ENCODE peak calls at places on chromosomes 4 and X, in eight cellular contexts. One of them, this sample, is unnamed.

GRCh38 chr4:1347410-1347864 is 429 bp downstream of the UVSSA start:
- DNase-seq in choroid plexus epithelial cell: peak
- DNase-seq in bronchial epithelial cell: peak
- DNase-seq in CD8-positive, alpha-beta T cell: no peak
- DNase-seq in testis: peak
- DNase-seq in cardiac fibroblast: peak
- DNase-seq in tibial artery: peak
- DNase-seq in AG04449: peak
- DNase-seq in this sample: peak

GRCh38 chrX:154136627-154137161 is 7.3 kb upstream of the OPN1LW start:
- DNase-seq in choroid plexus epithelial cell: peak
- DNase-seq in bronchial epithelial cell: peak
- DNase-seq in CD8-positive, alpha-beta T cell: peak
- DNase-seq in testis: peak
- DNase-seq in cardiac fibroblast: peak
- DNase-seq in tibial artery: peak
- DNase-seq in AG04449: no peak
- DNase-seq in this sample: peak

GRCh38 chrX:40644821-40645358 is 2.5 kb downstream of the CXorf38 start:
- DNase-seq in choroid plexus epithelial cell: peak
- DNase-seq in bronchial epithelial cell: peak
- DNase-seq in CD8-positive, alpha-beta T cell: peak
- DNase-seq in testis: peak
- DNase-seq in cardiac fibroblast: peak
- DNase-seq in tibial artery: peak
- DNase-seq in AG04449: no peak
- DNase-seq in this sample: no peak

GRCh38 chr4:19752600-19752999 is 499.1 kb upstream of the SLIT2 start:
- DNase-seq in choroid plexus epithelial cell: no peak
- DNase-seq in bronchial epithelial cell: no peak
- DNase-seq in CD8-positive, alpha-beta T cell: no peak
- DNase-seq in testis: no peak
- DNase-seq in cardiac fibroblast: no peak
- DNase-seq in tibial artery: no peak
- DNase-seq in AG04449: no peak
- DNase-seq in this sample: no peak

GRCh38 chr4:12844111-12844510 is 640.0 kb downstream of the RAB28 start:
- DNase-seq in choroid plexus epithelial cell: no peak
- DNase-seq in bronchial epithelial cell: peak
- DNase-seq in CD8-positive, alpha-beta T cell: no peak
- DNase-seq in testis: no peak
- DNase-seq in cardiac fibroblast: no peak
- DNase-seq in tibial artery: no peak
- DNase-seq in AG04449: no peak
- DNase-seq in this sample: no peak

GRCh38 chrX:47358387-47359065 is 11.9 kb upstream of the ZNF157 start:
- DNase-seq in choroid plexus epithelial cell: peak
- DNase-seq in bronchial epithelial cell: no peak
- DNase-seq in CD8-positive, alpha-beta T cell: peak
- DNase-seq in testis: no peak
- DNase-seq in cardiac fibroblast: peak
- DNase-seq in tibial artery: no peak
- DNase-seq in AG04449: no peak
- DNase-seq in this sample: no peak

GRCh38 chr4:2253160-2254084 is 8.5 kb downstream of the MXD4 start:
- DNase-seq in choroid plexus epithelial cell: no peak
- DNase-seq in bronchial epithelial cell: no peak
- DNase-seq in CD8-positive, alpha-beta T cell: peak
- DNase-seq in testis: peak
- DNase-seq in cardiac fibroblast: no peak
- DNase-seq in tibial artery: no peak
- DNase-seq in AG04449: no peak
- DNase-seq in this sample: no peak

GRCh38 chr4:78059524-78059889 is 2.4 kb downstream of the FRAS1 start:
- DNase-seq in choroid plexus epithelial cell: peak
- DNase-seq in bronchial epithelial cell: peak
- DNase-seq in CD8-positive, alpha-beta T cell: no peak
- DNase-seq in testis: peak
- DNase-seq in cardiac fibroblast: peak
- DNase-seq in tibial artery: no peak
- DNase-seq in AG04449: peak
- DNase-seq in this sample: peak

GRCh38 chr4:84948056-84948455 is 18.4 kb downstream of the WDFY3 start:
- DNase-seq in choroid plexus epithelial cell: peak
- DNase-seq in bronchial epithelial cell: no peak
- DNase-seq in CD8-positive, alpha-beta T cell: no peak
- DNase-seq in testis: no peak
- DNase-seq in cardiac fibroblast: peak
- DNase-seq in tibial artery: no peak
- DNase-seq in AG04449: no peak
- DNase-seq in this sample: no peak

GRCh38 chrX:5876984-5877655 is 351.5 kb downstream of the NLGN4X start:
- DNase-seq in choroid plexus epithelial cell: no peak
- DNase-seq in bronchial epithelial cell: peak
- DNase-seq in CD8-positive, alpha-beta T cell: no peak
- DNase-seq in testis: peak
- DNase-seq in cardiac fibroblast: peak
- DNase-seq in tibial artery: no peak
- DNase-seq in AG04449: no peak
- DNase-seq in this sample: peak

GRCh38 chr4:182126567-182126966 is 116.6 kb upstream of the TENM3 start:
- DNase-seq in choroid plexus epithelial cell: no peak
- DNase-seq in bronchial epithelial cell: peak
- DNase-seq in CD8-positive, alpha-beta T cell: no peak
- DNase-seq in testis: no peak
- DNase-seq in cardiac fibroblast: no peak
- DNase-seq in tibial artery: no peak
- DNase-seq in AG04449: no peak
- DNase-seq in this sample: no peak

GRCh38 chrX:45743081-45743533 is 542.4 kb upstream of the DIPK2B start:
- DNase-seq in choroid plexus epithelial cell: peak
- DNase-seq in bronchial epithelial cell: peak
- DNase-seq in CD8-positive, alpha-beta T cell: no peak
- DNase-seq in testis: no peak
- DNase-seq in cardiac fibroblast: peak
- DNase-seq in tibial artery: no peak
- DNase-seq in AG04449: no peak
- DNase-seq in this sample: peak

GRCh38 chrX:51406688-51407519 is 74.3 kb downstream of the NUDT10 start:
- DNase-seq in choroid plexus epithelial cell: no peak
- DNase-seq in bronchial epithelial cell: no peak
- DNase-seq in CD8-positive, alpha-beta T cell: no peak
- DNase-seq in testis: peak
- DNase-seq in cardiac fibroblast: no peak
- DNase-seq in tibial artery: no peak
- DNase-seq in AG04449: no peak
- DNase-seq in this sample: no peak

GRCh38 chrX:360496-361150 is 26.1 kb downstream of the PPP2R3B start:
- DNase-seq in choroid plexus epithelial cell: no peak
- DNase-seq in bronchial epithelial cell: no peak
- DNase-seq in CD8-positive, alpha-beta T cell: no peak
- DNase-seq in testis: no peak
- DNase-seq in cardiac fibroblast: no peak
- DNase-seq in tibial artery: peak
- DNase-seq in AG04449: no peak
- DNase-seq in this sample: no peak

GRCh38 chrX:148691456-148691855 is 191.0 kb downstream of the AFF2 start:
- DNase-seq in choroid plexus epithelial cell: no peak
- DNase-seq in bronchial epithelial cell: peak
- DNase-seq in CD8-positive, alpha-beta T cell: no peak
- DNase-seq in testis: no peak
- DNase-seq in cardiac fibroblast: peak
- DNase-seq in tibial artery: no peak
- DNase-seq in AG04449: no peak
- DNase-seq in this sample: no peak

GRCh38 chrX:9498236-9498635 is 33.4 kb downstream of the TBL1X start:
- DNase-seq in choroid plexus epithelial cell: no peak
- DNase-seq in bronchial epithelial cell: peak
- DNase-seq in CD8-positive, alpha-beta T cell: no peak
- DNase-seq in testis: no peak
- DNase-seq in cardiac fibroblast: peak
- DNase-seq in tibial artery: no peak
- DNase-seq in AG04449: no peak
- DNase-seq in this sample: no peak

GRCh38 chr4:5711479-5712184 is 631 bp downstream of the EVC start:
- DNase-seq in choroid plexus epithelial cell: peak
- DNase-seq in bronchial epithelial cell: peak
- DNase-seq in CD8-positive, alpha-beta T cell: no peak
- DNase-seq in testis: peak
- DNase-seq in cardiac fibroblast: peak
- DNase-seq in tibial artery: no peak
- DNase-seq in AG04449: no peak
- DNase-seq in this sample: peak

GRCh38 chr4:26133840-26134239 is 187.0 kb upstream of the RBPJ start:
- DNase-seq in choroid plexus epithelial cell: no peak
- DNase-seq in bronchial epithelial cell: no peak
- DNase-seq in CD8-positive, alpha-beta T cell: no peak
- DNase-seq in testis: no peak
- DNase-seq in cardiac fibroblast: no peak
- DNase-seq in tibial artery: no peak
- DNase-seq in AG04449: no peak
- DNase-seq in this sample: no peak

GRCh38 chrX:37834937-37835336 is 12.4 kb downstream of the DYNLT3 start:
- DNase-seq in choroid plexus epithelial cell: no peak
- DNase-seq in bronchial epithelial cell: peak
- DNase-seq in CD8-positive, alpha-beta T cell: no peak
- DNase-seq in testis: no peak
- DNase-seq in cardiac fibroblast: no peak
- DNase-seq in tibial artery: no peak
- DNase-seq in AG04449: no peak
- DNase-seq in this sample: no peak

GRCh38 chrX:119887721-119888425 is 7.8 kb upstream of the AKAP14 start:
- DNase-seq in choroid plexus epithelial cell: peak
- DNase-seq in bronchial epithelial cell: peak
- DNase-seq in CD8-positive, alpha-beta T cell: peak
- DNase-seq in testis: peak
- DNase-seq in cardiac fibroblast: peak
- DNase-seq in tibial artery: no peak
- DNase-seq in AG04449: no peak
- DNase-seq in this sample: peak
- TF ChIP-seq CTCF in choroid plexus epithelial cell: peak
- TF ChIP-seq CTCF in bronchial epithelial cell: peak
- TF ChIP-seq CTCF in CD8-positive, alpha-beta T cell: peak
- TF ChIP-seq CTCF in testis: no peak
- TF ChIP-seq CTCF in cardiac fibroblast: peak
- TF ChIP-seq CTCF in tibial artery: peak
- TF ChIP-seq CTCF in AG04449: peak
- TF ChIP-seq CTCF in this sample: peak

DNA sequence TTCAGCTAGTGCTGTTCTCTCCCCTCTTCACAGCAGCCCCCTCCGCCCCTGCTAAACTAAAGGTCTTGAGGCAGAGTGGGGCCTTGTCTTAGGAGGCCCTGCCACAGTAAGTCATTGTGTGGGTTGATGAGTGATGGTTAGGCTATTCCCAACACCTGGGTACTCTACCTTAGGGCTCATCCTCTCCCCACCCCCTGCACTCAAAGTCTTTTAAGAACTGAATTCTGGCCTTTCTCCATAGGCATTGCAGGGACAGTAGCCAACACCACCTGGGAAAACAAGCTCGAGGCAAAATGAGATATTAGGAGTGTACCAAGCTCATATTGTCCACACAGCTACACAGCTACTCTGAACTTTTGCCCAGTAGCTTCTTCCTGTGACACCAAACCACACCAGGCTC is 42.5 kb downstream of the RAB40AL start:
- DNase-seq in choroid plexus epithelial cell: no peak
- DNase-seq in bronchial epithelial cell: no peak
- DNase-seq in CD8-positive, alpha-beta T cell: no peak
- DNase-seq in testis: no peak
- DNase-seq in cardiac fibroblast: no peak
- DNase-seq in tibial artery: no peak
- DNase-seq in AG04449: no peak
- DNase-seq in this sample: no peak
- H3K4me3 ChIP-seq in choroid plexus epithelial cell: no peak
- H3K4me3 ChIP-seq in bronchial epithelial cell: no peak
- H3K4me3 ChIP-seq in CD8-positive, alpha-beta T cell: no peak
- H3K4me3 ChIP-seq in testis: no peak
- H3K4me3 ChIP-seq in cardiac fibroblast: no peak
- H3K4me3 ChIP-seq in tibial artery: no peak
- H3K4me3 ChIP-seq in AG04449: no peak
- H3K4me3 ChIP-seq in this sample: no peak

GRCh38 chr4:103207673-103208072 is 9.5 kb upstream of the CENPE start:
- DNase-seq in choroid plexus epithelial cell: no peak
- DNase-seq in bronchial epithelial cell: peak
- DNase-seq in CD8-positive, alpha-beta T cell: no peak
- DNase-seq in testis: no peak
- DNase-seq in cardiac fibroblast: no peak
- DNase-seq in tibial artery: no peak
- DNase-seq in AG04449: no peak
- DNase-seq in this sample: peak
- TF ChIP-seq CTCF in choroid plexus epithelial cell: no peak
- TF ChIP-seq CTCF in bronchial epithelial cell: peak
- TF ChIP-seq CTCF in CD8-positive, alpha-beta T cell: no peak
- TF ChIP-seq CTCF in testis: no peak
- TF ChIP-seq CTCF in cardiac fibroblast: no peak
- TF ChIP-seq CTCF in tibial artery: no peak
- TF ChIP-seq CTCF in AG04449: no peak
- TF ChIP-seq CTCF in this sample: peak

DNA sequence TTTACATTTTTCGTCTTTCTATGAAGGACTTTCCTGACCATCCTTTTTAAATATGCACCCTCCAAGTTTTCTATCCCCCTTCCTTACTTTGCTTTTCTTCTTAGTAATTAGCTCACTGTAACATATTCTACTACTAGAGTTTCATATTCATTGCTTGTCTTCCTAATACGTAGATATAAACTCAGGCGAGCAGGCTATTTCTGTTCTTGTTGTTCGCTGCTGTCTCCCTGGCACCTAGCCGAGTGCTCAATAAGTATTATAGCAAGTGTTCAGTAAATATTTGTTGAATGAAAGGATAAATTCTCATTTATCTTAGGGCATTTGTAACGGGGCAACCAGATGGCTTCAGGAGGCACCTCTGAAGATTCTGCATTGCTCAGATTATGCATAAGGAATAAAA is 6.8 kb upstream of the RHOH start:
- DNase-seq in choroid plexus epithelial cell: no peak
- DNase-seq in bronchial epithelial cell: no peak
- DNase-seq in CD8-positive, alpha-beta T cell: no peak
- DNase-seq in testis: peak
- DNase-seq in cardiac fibroblast: no peak
- DNase-seq in tibial artery: no peak
- DNase-seq in AG04449: no peak
- DNase-seq in this sample: no peak
- H3K4me3 ChIP-seq in choroid plexus epithelial cell: no peak
- H3K4me3 ChIP-seq in bronchial epithelial cell: no peak
- H3K4me3 ChIP-seq in CD8-positive, alpha-beta T cell: no peak
- H3K4me3 ChIP-seq in testis: no peak
- H3K4me3 ChIP-seq in cardiac fibroblast: no peak
- H3K4me3 ChIP-seq in tibial artery: no peak
- H3K4me3 ChIP-seq in AG04449: no peak
- H3K4me3 ChIP-seq in this sample: no peak

DNA sequence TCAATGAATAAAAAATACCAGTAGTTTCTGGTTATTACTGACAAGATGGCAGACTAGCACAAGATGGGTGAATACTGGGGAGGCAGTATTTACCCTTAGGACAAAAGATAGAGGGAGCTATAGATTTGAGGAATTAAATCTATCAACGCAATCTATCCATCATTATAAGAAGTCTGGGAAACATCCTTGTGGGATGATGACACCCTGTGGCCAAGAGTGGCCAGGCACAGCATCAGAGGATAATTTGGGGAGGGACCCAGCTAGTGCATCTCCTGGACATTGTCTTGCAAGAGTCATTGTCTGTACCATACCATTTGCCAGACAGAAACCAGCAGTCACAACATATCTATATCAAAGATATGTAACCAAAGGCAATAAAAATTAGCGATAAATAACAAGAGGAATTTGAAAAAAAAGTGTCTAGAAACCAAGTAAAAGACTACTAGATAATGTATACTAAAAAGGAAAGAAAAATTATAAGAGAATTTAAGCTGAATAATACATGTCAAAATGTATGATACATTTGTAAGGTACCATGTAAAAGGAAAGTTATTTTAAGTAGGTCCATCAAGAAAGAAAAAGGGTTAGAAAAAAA is 22.9 kb downstream of the KCTD8 start:
- DNase-seq in choroid plexus epithelial cell: peak
- DNase-seq in bronchial epithelial cell: peak
- DNase-seq in CD8-positive, alpha-beta T cell: no peak
- DNase-seq in testis: peak
- DNase-seq in cardiac fibroblast: peak
- DNase-seq in tibial artery: no peak
- DNase-seq in AG04449: no peak
- DNase-seq in this sample: peak
- TF ChIP-seq CTCF in choroid plexus epithelial cell: peak
- TF ChIP-seq CTCF in bronchial epithelial cell: peak
- TF ChIP-seq CTCF in CD8-positive, alpha-beta T cell: no peak
- TF ChIP-seq CTCF in testis: peak
- TF ChIP-seq CTCF in cardiac fibroblast: peak
- TF ChIP-seq CTCF in tibial artery: no peak
- TF ChIP-seq CTCF in AG04449: no peak
- TF ChIP-seq CTCF in this sample: peak

This sample was measured in endodermal cell.